ENCODE peak calls at places on chromosomes 16 and 17, in six cellular contexts. R, S, G, J, Z and V are unnamed samples.
A peak's percentile ranks its signal among the peaks of the same experiment; 100 is the strongest.

GRCh38 chr17:50258647-50259483 is 15.4 kb upstream of the TMEM92 start:
- DNase-seq in Z (no peak), G (no peak), J (no peak), R (no peak), S (peak; percentile 44), V (no peak)

GRCh38 chr16:89860747-89861304 is 12.6 kb upstream of the TCF25 start:
- DNase-seq in G (peak; percentile 79), Z (peak; percentile 79), R (no peak), S (peak; percentile 67), J (peak; percentile 29), V (peak; percentile 65)

GRCh38 chr17:80872999-80873951 is 118.4 kb upstream of the CHMP6 start:
- DNase-seq in S (no peak), G (no peak), J (no peak), R (no peak), Z (no peak), V (no peak)

GRCh38 chr17:47705536-47706481 is 11.8 kb downstream of the TBKBP1 start:
- DNase-seq in R (no peak), S (no peak), G (no peak), J (no peak), Z (no peak), V (no peak)

GRCh38 chr16:73202176-73202729 is 154.3 kb upstream of the ZFHX3 start:
- DNase-seq in R (no peak), S (no peak), Z (peak; percentile 86), J (no peak), G (peak; percentile 51), V (peak; percentile 85)

GRCh38 chr17:18315498-18316360 is 636 bp downstream of the SMCR8 start:
- DNase-seq in S (no peak), G (no peak), R (no peak), J (no peak), Z (peak; percentile 40), V (no peak)

GRCh38 chr17:57342141-57342540 is 85.8 kb downstream of the MSI2 start:
- DNase-seq in G (no peak), J (no peak), R (no peak), Z (no peak), S (no peak), V (no peak)

GRCh38 chr17:16991349-16992009 is 19.6 kb upstream of the TNFRSF13B start:
- DNase-seq in Z (peak; percentile 97), S (peak; percentile 64), R (no peak), G (peak; percentile 85), J (peak; percentile 73), V (peak; percentile 86)

GRCh38 chr17:76940738-76941350 is 72.6 kb downstream of the MGAT5B start:
- DNase-seq in G (no peak), J (no peak), Z (no peak), S (no peak), R (no peak), V (no peak)

GRCh38 chr17:78769200-78769773 is 12.8 kb downstream of the CYTH1 start:
- DNase-seq in R (no peak), Z (no peak), J (no peak), G (no peak), S (no peak), V (no peak)
- TF ChIP-seq CTCF in R (peak; percentile 2), Z (no peak), J (no peak), G (no peak), S (no peak), V (no peak)

GRCh38 chr16:28062261-28063046 is 1.1 kb downstream of the GSG1L start:
- DNase-seq in R (no peak), S (no peak), G (no peak), J (no peak), Z (no peak), V (no peak)
- H3K4me3 ChIP-seq in R (no peak overlapping the region), S (no peak overlapping the region), G (no peak overlapping the region), J (no peak overlapping the region), Z (no peak overlapping the region), V (peak overlapping the region; percentile 7)

GRCh38 chr17:1945621-1946020 is 79.5 kb downstream of the RTN4RL1 start:
- DNase-seq in J (no peak), G (no peak), Z (no peak), S (no peak), R (no peak), V (no peak)

GRCh38 chr17:1947229-1947742 is 77.8 kb downstream of the RTN4RL1 start:
- DNase-seq in J (no peak), Z (no peak), S (no peak), R (no peak), G (no peak), V (no peak)

GRCh38 chr17:1947743-1948516 is 77.2 kb downstream of the RTN4RL1 start:
- DNase-seq in S (no peak), R (no peak), J (no peak), Z (no peak), G (no peak), V (no peak)

GRCh38 chr17:1948517-1948825 is 76.7 kb downstream of the RTN4RL1 start:
- DNase-seq in R (no peak), S (no peak), J (no peak), Z (no peak), G (no peak), V (no peak)

DNA sequence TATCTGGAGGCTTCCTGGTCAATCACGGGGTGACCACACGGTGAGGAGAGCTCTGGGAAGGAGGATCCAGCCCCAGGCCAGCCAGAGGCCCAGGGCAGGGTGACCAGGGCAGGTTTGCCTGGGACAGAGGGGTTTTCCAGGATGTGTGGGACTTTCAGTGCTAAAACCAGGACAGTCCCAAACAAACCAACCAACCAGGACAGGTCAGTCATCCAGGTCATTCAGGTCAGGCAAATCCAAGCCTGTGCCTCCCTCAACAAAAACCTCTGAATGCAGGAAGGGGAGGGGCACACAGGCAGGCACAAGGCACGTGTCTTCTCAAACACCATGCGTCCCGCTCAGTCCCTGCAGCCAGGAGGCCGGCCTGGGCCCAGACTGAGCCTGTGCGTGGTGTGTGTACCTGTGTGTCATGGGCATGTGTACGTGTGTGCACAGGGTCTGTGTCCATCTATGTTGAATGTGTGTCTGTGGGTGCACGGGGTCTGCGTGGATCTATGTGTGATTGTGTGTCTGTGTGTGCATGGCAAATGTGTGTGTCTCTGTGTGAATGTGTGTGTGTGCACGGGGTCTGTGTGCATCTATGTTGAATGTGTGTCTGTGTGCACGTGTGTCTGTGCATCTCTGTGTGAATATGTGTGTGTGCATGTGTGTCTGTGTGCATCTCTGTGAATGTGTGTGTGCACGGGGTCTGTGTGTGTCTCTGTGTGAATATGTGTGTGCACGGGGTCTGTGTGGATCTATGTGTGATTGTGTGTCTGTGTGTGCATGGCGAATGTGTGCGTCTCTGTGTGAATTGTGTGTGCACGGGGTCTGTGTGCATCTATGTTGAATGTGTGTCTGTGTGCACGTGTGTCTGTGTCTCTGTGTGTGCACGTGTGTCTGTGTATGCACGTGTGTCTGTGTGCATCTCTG is 78.9 kb downstream of the RTN4RL1 start:
- DNase-seq in J (no peak), Z (no peak), S (no peak), R (no peak), G (no peak), V (no peak)
- TF ChIP-seq CTCF in J (no peak), Z (no peak), S (no peak), R (no peak), G (no peak), V (no peak)

GRCh38 chr17:19646788-19647696 is 1.5 kb upstream of the ALDH3A2 start:
- DNase-seq in Z (no peak), S (peak; percentile 32), R (no peak), G (peak; percentile 51), J (no peak), V (peak; percentile 40)
- H3K4me3 ChIP-seq in Z (no peak overlapping the region), S (no peak overlapping the region), R (no peak overlapping the region), G (peak overlapping the region; percentile 59), J (peak overlapping the region; percentile 64), V (no peak overlapping the region)

DNA sequence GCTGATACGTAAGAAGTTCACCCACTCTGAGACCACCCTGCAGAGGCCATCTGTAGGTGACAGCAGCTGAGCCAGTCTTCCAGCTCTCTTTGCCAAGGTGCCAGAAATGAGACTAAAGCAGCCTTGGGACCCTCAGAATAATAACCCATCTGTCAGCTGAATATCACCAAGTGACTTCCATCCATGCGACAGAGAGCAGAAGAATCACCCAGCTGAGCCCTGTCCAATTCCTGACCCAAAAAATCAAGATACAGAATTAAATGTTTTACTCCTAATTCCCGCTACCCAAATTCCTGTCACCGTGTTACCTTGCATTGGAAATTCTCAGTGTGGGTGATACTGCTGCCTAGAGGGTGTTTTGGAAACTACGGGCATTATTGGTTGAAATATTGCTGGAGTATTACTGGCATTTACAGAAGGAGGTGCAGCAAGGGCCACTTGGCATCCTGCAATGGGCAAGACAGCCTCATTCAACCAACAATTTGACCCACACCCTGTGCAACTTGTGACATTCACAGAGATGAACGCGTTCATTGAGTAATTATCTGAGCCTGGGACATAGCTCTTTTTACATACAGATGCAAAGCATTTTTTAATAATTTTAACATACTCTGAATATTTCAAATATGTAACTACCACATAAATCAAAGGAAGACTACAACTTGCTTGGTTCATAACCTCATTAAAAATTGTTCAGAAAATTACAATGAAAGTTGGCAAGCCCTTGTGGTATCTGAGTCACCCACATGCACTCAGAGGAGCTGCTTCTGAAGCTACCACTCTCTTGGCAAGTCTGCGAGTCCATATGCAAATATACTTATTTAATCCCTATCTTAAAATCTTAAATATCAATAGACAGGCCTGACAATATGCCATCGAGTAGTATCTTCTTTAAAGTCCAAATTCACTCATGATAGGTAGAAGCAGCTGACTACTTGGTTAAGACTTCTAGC is 126.6 kb downstream of the C16orf95 start:
- DNase-seq in Z (no peak), R (no peak), S (no peak), G (no peak), J (no peak), V (no peak)
- TF ChIP-seq CTCF in Z (no peak), R (peak; percentile 9), S (no peak), G (no peak), J (no peak), V (no peak)

GRCh38 chr17:38921756-38922411 is 3.5 kb upstream of the LASP1NB start:
- DNase-seq in J (no peak), G (peak; percentile 7), R (no peak), Z (no peak), S (no peak), V (no peak)

GRCh38 chr17:38920374-38921291 is 4.8 kb upstream of the LASP1NB start:
- DNase-seq in J (no peak), R (no peak), Z (no peak), G (peak; percentile 9), S (no peak), V (no peak)

GRCh38 chr17:38922538-38923291 is 2.7 kb upstream of the LASP1NB start:
- DNase-seq in S (peak; percentile 83), G (peak; percentile 77), R (peak; percentile 46), J (peak; percentile 69), Z (peak; percentile 82), V (peak; percentile 81)

GRCh38 chr17:38926290-38927070 is 1.1 kb downstream of the LASP1NB start:
- DNase-seq in Z (no peak), J (no peak), G (peak; percentile 6), S (no peak), R (no peak), V (no peak)

GRCh38 chr17:38925263-38925995 is at the start of gene LASP1NB:
- DNase-seq in G (peak; percentile 9), J (no peak), Z (no peak), R (no peak), S (peak; percentile 62), V (no peak)
- H3K4me3 ChIP-seq in G (no peak within 1 kb of the TSS), J (no peak within 1 kb of the TSS), Z (no peak within 1 kb of the TSS), R (no peak within 1 kb of the TSS), S (peak within 1 kb of the TSS; percentile 7), V (no peak within 1 kb of the TSS)